ENCODE peak calls at places on chromosome 17, in four cellular contexts. X is neural progenitor cell, N is fibroblast of lung, C is thoracic aorta. D is an unnamed sample. For H3K36me3, the result is how much of the 10 kb centered on the place peaks cover.

GRCh38 chr17:17741346-17742023 is 60.2 kb downstream of the RAI1 start:
- DNase-seq in X (peak), N (peak), C (no peak), D (no peak)

GRCh38 chr17:71084219-71084618 is 914.9 kb downstream of the KCNJ2 start:
- DNase-seq in X (peak), N (peak), C (no peak), D (no peak)

GRCh38 chr17:68602267-68602644 is 1.1 kb upstream of the FAM20A start:
- DNase-seq in X (no peak), N (no peak), C (no peak), D (no peak)

GRCh38 chr17:77468897-77469296 is 328.1 kb downstream of the SEC14L1 start:
- DNase-seq in X (no peak), N (no peak), C (no peak), D (no peak)

GRCh38 chr17:56795098-56795497 is 38.6 kb downstream of the C17orf67 start:
- DNase-seq in X (no peak), N (no peak), C (no peak), D (no peak)

GRCh38 chr17:82668631-82669099 is 20.4 kb upstream of the WDR45B start:
- DNase-seq in X (peak), N (peak), C (no peak), D (no peak)

GRCh38 chr17:34146440-34147043 is 108.5 kb upstream of the CCL2 start:
- DNase-seq in X (peak), N (no peak), C (no peak), D (no peak)

GRCh38 chr17:66834426-66834918 is 445 bp upstream of the CACNG5 start:
- DNase-seq in X (no peak), N (no peak), C (no peak), D (no peak)

GRCh38 chr17:75778861-75779249 is 5.8 kb upstream of the UNK start:
- DNase-seq in X (peak), N (no peak), C (no peak), D (peak)

GRCh38 chr17:77146882-77147281 is 6.1 kb downstream of the SEC14L1 start:
- DNase-seq in X (no peak), N (no peak), C (no peak), D (no peak)

GRCh38 chr17:3879181-3879580 is 13.7 kb downstream of the CAMKK1 start:
- DNase-seq in X (peak), N (peak), C (no peak), D (no peak)

GRCh38 chr17:27296427-27296979 is 2.6 kb downstream of the WSB1 start:
- DNase-seq in X (no peak), N (peak), C (no peak), D (no peak)

GRCh38 chr17:46968896-46969295 is 10.2 kb downstream of the RPRML start:
- DNase-seq in X (no peak), N (no peak), C (no peak), D (no peak)

GRCh38 chr17:41785091-41785875 is 1.2 kb downstream of the JUP start:
- DNase-seq in X (peak), N (no peak), C (no peak), D (no peak)

GRCh38 chr17:41082565-41083136 is 1.3 kb upstream of the KRTAP4-7 start:
- DNase-seq in X (no peak), N (no peak), C (no peak), D (no peak)

GRCh38 chr17:6392609-6393367 is 42.1 kb downstream of the AIPL1 start:
- DNase-seq in X (no peak), N (no peak), C (no peak), D (no peak)

GRCh38 chr17:78431692-78431958 is 53.2 kb downstream of the PGS1 start:
- DNase-seq in X (no peak), N (no peak), C (no peak), D (no peak)

GRCh38 chr17:47811709-47812108 is 9.9 kb downstream of the OSBPL7 start:
- DNase-seq in X (no peak), N (no peak), C (no peak), D (no peak)

GRCh38 chr17:55584055-55584685 is 72.9 kb upstream of the SMIM36 start:
- DNase-seq in X (no peak), N (peak), C (no peak), D (no peak)

GRCh38 chr17:601462-602303 is 113.0 kb downstream of the VPS53 start:
- DNase-seq in X (no peak), N (peak), C (no peak), D (no peak)

GRCh38 chr17:17205368-17206148 is 575 bp downstream of the PLD6 start:
- DNase-seq in X (no peak), N (peak), C (no peak), D (peak)

GRCh38 chr17:45296833-45297124 is 20.0 kb downstream of the MAP3K14 start:
- DNase-seq in X (no peak), N (no peak), C (no peak), D (no peak)

GRCh38 chr17:75199886-75200618 is 5.4 kb upstream of the NUP85 start:
- DNase-seq in X (no peak), N (no peak), C (no peak), D (no peak)

GRCh38 chr17:48068491-48068961 is 20.4 kb downstream of the NFE2L1 start:
- DNase-seq in X (no peak), N (no peak), C (no peak), D (no peak)

GRCh38 chr17:48181653-48182052 is 74.1 kb downstream of the SNX11 start:
- DNase-seq in X (peak), N (peak), C (no peak), D (no peak)

GRCh38 chr17:36857698-36858097 is 79.6 kb upstream of the LHX1 start:
- DNase-seq in X (no peak), N (no peak), C (no peak), D (no peak)

GRCh38 chr17:77222356-77222755 is 81.6 kb downstream of the SEC14L1 start:
- DNase-seq in X (no peak), N (no peak), C (no peak), D (no peak)

GRCh38 chr17:44914148-44914547 is 1.2 kb downstream of the GFAP start:
- DNase-seq in X (no peak), N (no peak), C (no peak), D (no peak)

GRCh38 chr17:77708936-77709335 is 249.6 kb upstream of the TNRC6C start:
- DNase-seq in X (no peak), N (no peak), C (no peak), D (peak)

GRCh38 chr17:30358055-30358760 is 20.5 kb upstream of the CPD start:
- DNase-seq in X (no peak), N (no peak), C (no peak), D (no peak)

GRCh38 chr17:73013816-73014663 is 78.4 kb downstream of the SLC39A11 start:
- DNase-seq in X (peak), N (peak), C (no peak), D (no peak)

GRCh38 chr17:16917995-16918394 is 53.9 kb downstream of the TNFRSF13B start:
- DNase-seq in X (no peak), N (no peak), C (no peak), D (no peak)

GRCh38 chr17:19709841-19710240 is 6.5 kb downstream of the SLC47A2 start:
- DNase-seq in X (no peak), N (no peak), C (no peak), D (peak)

GRCh38 chr17:49875690-49876089 is 27.8 kb upstream of the TAC4 start:
- DNase-seq in X (peak), N (no peak), C (no peak), D (no peak)
- TF ChIP-seq CTCF in X (peak), N (no peak), C (no peak), D (no peak)

GRCh38 chr17:12994341-12995074 is 23.3 kb downstream of the ELAC2 start:
- DNase-seq in X (no peak), N (no peak), C (no peak), D (no peak)
- H3K36me3 ChIP-seq in X (under half), N (under half), C (half or more), D (half or more)

DNA sequence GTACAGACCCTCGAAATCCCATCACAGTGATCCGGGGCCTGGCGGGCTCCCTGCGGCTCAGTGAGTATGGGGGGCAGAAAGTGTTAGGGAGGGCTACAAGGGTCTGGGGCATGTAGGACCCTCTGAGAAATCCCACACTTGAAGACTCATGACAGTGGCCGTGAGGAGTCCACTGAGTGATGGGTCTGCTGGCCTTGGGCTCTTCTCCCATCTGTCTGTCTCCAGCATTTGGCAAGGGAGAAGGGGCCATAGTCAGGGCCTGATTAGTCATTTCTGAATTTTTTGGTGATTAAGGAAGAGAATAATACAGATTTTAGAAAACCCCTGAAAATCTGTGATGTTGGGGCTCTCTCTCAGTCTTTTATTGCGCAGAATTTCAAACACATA is 4.8 kb upstream of the TMEM88 start:
- DNase-seq in X (no peak), N (no peak), C (no peak), D (no peak)
- H3K4me3 ChIP-seq in X (no peak), N (no peak), C (no peak), D (no peak)

DNA sequence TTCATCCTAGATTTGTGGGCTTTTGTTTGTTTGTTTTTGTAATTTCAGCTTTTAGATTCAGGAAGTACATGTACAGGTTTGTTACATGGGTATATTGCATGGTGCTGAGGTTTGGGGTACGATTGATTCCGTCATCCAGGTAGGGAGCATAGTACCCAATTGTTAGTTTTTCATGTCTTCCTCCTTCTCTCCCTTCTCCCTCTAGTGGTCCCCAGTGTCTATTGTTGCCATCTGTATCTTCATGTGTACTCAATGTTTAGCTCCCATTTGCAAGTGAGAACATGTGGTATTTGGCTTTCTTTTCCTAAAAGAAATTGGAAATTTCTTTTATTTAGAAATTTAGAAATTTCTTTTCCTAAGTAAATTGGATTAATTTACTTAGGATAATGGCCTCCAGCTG is 37.1 kb upstream of the BCAS3 start:
- DNase-seq in X (peak), N (peak), C (no peak), D (no peak)
- TF ChIP-seq CTCF in X (peak), N (peak), C (peak), D (no peak)

DNA sequence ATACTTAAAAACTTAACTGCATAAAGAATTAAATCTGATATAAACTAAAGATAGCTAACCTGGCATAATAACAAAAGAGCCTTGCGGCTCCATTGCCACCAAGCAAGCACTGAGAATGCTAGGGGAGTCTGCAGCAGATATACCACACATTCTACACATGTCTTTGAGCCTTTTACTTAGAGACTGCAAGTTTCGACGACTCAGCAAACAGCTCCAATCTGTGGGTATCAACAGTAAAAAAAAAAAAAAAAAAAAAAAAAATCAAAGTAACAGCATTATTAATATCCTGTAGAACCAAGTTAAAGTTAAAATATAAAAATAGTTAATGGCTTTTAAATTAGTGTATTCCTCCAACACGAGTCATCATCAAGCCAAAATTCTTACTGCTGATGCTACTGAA is 27.8 kb upstream of the INTS2 start:
- DNase-seq in X (no peak), N (no peak), C (no peak), D (no peak)
- H3K36me3 ChIP-seq in X (half or more), N (under half), C (half or more), D (half or more)

GRCh38 chr17:2266045-2266864 is 37.3 kb downstream of the SMG6 start:
- DNase-seq in X (no peak), N (no peak), C (no peak), D (peak)
- H3K4me3 ChIP-seq in X (no peak), N (no peak), C (no peak), D (no peak)

GRCh38 chr17:80701730-80702129 is 157.1 kb downstream of the RPTOR start:
- DNase-seq in X (no peak), N (no peak), C (no peak), D (no peak)
- TF ChIP-seq CTCF in X (no peak), N (no peak), C (no peak), D (no peak)

DNA sequence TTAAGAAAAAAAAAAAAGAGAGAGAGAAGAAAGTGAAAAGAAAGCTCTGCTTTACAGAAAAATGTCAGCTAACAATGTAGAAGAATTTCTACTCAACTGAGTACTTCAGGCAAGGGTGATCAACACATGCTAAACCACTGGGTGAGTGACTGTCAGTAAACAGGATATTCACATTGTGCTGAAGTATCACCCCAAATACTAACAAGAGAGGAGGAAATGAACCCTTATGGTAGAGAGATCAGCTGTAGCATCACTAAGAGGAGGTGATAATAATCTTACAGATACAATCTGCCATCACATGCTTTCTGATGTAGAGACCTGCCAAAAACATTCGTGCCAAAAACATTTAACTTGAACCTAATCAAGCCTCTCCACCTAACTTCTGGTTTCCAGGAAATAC is 30.7 kb upstream of the ICAM2 start:
- DNase-seq in X (no peak), N (no peak), C (no peak), D (no peak)
- H3K36me3 ChIP-seq in X (under half), N (under half), C (half or more), D (half or more)

DNA sequence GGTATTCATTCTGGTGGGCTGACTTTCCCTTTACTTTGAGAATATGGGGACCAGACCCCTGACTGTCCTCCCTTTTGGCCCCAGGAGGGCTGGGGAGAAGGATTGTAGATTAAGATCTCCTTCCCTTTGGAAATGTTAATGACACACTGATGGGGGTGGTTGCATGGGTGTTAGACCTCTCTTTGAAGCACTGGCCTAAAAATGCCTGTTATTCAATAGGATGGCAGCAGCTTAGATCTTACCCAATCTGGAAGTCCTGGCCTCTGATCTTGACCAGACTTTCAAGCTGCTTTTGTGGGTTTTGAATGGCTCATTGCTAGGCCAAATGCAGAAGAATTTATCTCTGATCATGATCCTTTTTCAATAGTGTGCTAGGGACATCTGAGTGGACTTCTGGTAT is 25.7 kb downstream of the MAP3K3 start:
- DNase-seq in X (no peak), N (no peak), C (no peak), D (no peak)
- H3K4me3 ChIP-seq in X (no peak), N (no peak), C (no peak), D (no peak)